ENCODE peak calls at places on chromosomes 11 and 22, in eight cellular contexts. O is esophagus squamous epithelium; X is HS-27A; I is stimulated activated naive CD4-positive, alpha-beta T cell; C is ACHN; E is RWPE1; B is aorta; Z is anterior cingulate cortex. D is an unnamed sample.

GRCh38 chr11:79902493-79902892 is 461.7 kb upstream of the TENM4 start:
- DNase-seq in X (no peak), B (no peak), O (no peak), Z (no peak), C (no peak), I (no peak), E (no peak), D (no peak)

GRCh38 chr11:73322111-73322985 is 14.3 kb downstream of the ARHGEF17 start:
- DNase-seq in C (no peak), E (no peak), I (no peak), X (no peak), B (no peak), O (no peak), Z (no peak), D (no peak)

GRCh38 chr11:45858751-45859398 is 11.6 kb downstream of the CRY2 start:
- DNase-seq in C (no peak), O (no peak), X (no peak), E (no peak), B (no peak), I (no peak), Z (no peak), D (no peak)

GRCh38 chr11:12674571-12674935 is 332 bp downstream of the TEAD1 start:
- DNase-seq in O (no peak), I (no peak), C (no peak), X (no peak), B (no peak), Z (no peak), E (no peak), D (no peak)

GRCh38 chr11:11072067-11072466 is 214.2 kb upstream of the ZBED5 start:
- DNase-seq in X (no peak), O (no peak), B (no peak), E (peak; percentile 84), I (no peak), Z (no peak), C (no peak), D (no peak)

GRCh38 chr11:102138677-102139076 is 28.4 kb downstream of the YAP1 start:
- DNase-seq in Z (no peak), E (peak; percentile 55), O (no peak), B (no peak), C (peak; percentile 8), I (no peak), X (no peak), D (no peak)

GRCh38 chr22:24333301-24333700 is 62.7 kb downstream of the SPECC1L start:
- DNase-seq in X (peak; percentile 48), C (no peak), I (no peak), E (peak; percentile 2), Z (no peak), B (no peak), O (no peak), D (no peak)

GRCh38 chr11:44556735-44557409 is 8.6 kb upstream of the CD82 start:
- DNase-seq in I (peak; percentile 56), O (no peak), B (peak; percentile 84), Z (no peak), E (no peak), C (peak; percentile 49), X (no peak), D (peak; percentile 53)

GRCh38 chr11:121841487-121842167 is 274.4 kb downstream of the BLID start:
- DNase-seq in O (no peak), Z (no peak), X (peak; percentile 68), I (no peak), C (no peak), E (no peak), B (peak; percentile 51), D (no peak)

GRCh38 chr11:36292311-36292722 is 3.1 kb upstream of the COMMD9 start:
- DNase-seq in I (no peak), E (peak; percentile 41), C (peak; percentile 50), Z (no peak), B (no peak), X (no peak), O (no peak), D (no peak)

GRCh38 chr22:45430871-45431270 is 17.4 kb downstream of the RIBC2 start:
- DNase-seq in C (no peak), I (no peak), O (no peak), E (no peak), Z (no peak), B (peak; percentile 72), X (no peak), D (no peak)

D was measured in T follicular helper cell.